ENCODE peak calls at places on chromosome X, in five cellular contexts. I is spleen, Y is breast epithelium, F is endothelial cell of umbilical vein, K is HL-60. W is an unnamed sample.

GRCh38 chrX:17655232-17656034 is 81.9 kb upstream of the SCML1 start:
- DNase-seq in Y (no peak), F (peak), K (no peak), I (no peak), W (peak)

GRCh38 chrX:17788439-17788838 is 51.1 kb downstream of the SCML1 start:
- DNase-seq in Y (peak), I (no peak), K (no peak), F (peak), W (no peak)

GRCh38 chrX:69740317-69740716 is 124.4 kb downstream of the EDA start:
- DNase-seq in I (no peak), K (no peak), F (no peak), Y (no peak), W (no peak)

GRCh38 chrX:75045369-75045768 is 110.7 kb downstream of the ABCB7 start:
- DNase-seq in K (no peak), F (no peak), I (no peak), Y (no peak), W (no peak)

GRCh38 chrX:112147206-112147605 is 64.6 kb upstream of the TRPC5 start:
- DNase-seq in Y (no peak), K (no peak), F (no peak), I (no peak), W (no peak)

GRCh38 chrX:11665144-11666040 is at the start of gene ARHGAP6:
- DNase-seq in I (no peak), K (no peak), F (peak), Y (no peak), W (peak)

GRCh38 chrX:43940811-43941210 is 32.4 kb downstream of the NDP start:
- DNase-seq in Y (no peak), I (no peak), K (no peak), F (peak), W (no peak)

GRCh38 chrX:37409278-37409677 is 60.1 kb downstream of the PRRG1 start:
- DNase-seq in Y (no peak), F (no peak), K (no peak), I (no peak), W (no peak)

GRCh38 chrX:150364347-150365050 is 1.4 kb downstream of the MAMLD1 start:
- DNase-seq in Y (no peak), K (no peak), I (peak), F (peak), W (no peak)

GRCh38 chrX:129781134-129782014 is 1.6 kb downstream of the SASH3 start:
- DNase-seq in K (peak), F (no peak), I (peak), Y (peak), W (peak)

GRCh38 chrX:135087867-135088266 is 32.5 kb downstream of the ETDB start:
- DNase-seq in I (no peak), K (no peak), F (no peak), Y (no peak), W (no peak)

GRCh38 chrX:148562846-148563245 is 62.4 kb downstream of the AFF2 start:
- DNase-seq in F (no peak), K (peak), Y (no peak), I (no peak), W (peak)

GRCh38 chrX:6468716-6469115 is 66.2 kb downstream of the VCX3A start:
- DNase-seq in F (no peak), K (no peak), I (no peak), Y (no peak), W (no peak)

GRCh38 chrX:136386821-136387220 is 86.1 kb downstream of the ADGRG4 start:
- DNase-seq in K (no peak), Y (no peak), I (no peak), F (no peak), W (no peak)

GRCh38 chrX:100680756-100681155 is 36.8 kb downstream of the SRPX2 start:
- DNase-seq in F (no peak), Y (no peak), K (no peak), I (no peak), W (no peak)

GRCh38 chrX:27186671-27187070 is 276.5 kb downstream of the PPP4R3C start:
- DNase-seq in I (no peak), Y (no peak), K (no peak), F (peak), W (peak)

GRCh38 chrX:54359408-54359807 is 1.6 kb upstream of the WNK3 start:
- DNase-seq in K (no peak), Y (no peak), I (no peak), F (no peak), W (no peak)

GRCh38 chrX:44619039-44619438 is 76.4 kb upstream of the FUNDC1 start:
- DNase-seq in F (no peak), I (no peak), Y (no peak), K (no peak), W (no peak)

GRCh38 chrX:120308558-120308957 is 2.7 kb downstream of the TMEM255A start:
- DNase-seq in F (no peak), Y (no peak), I (no peak), K (no peak), W (no peak)

GRCh38 chrX:19748898-19749680 is 138.3 kb downstream of the SH3KBP1 start:
- DNase-seq in I (no peak), F (no peak), Y (no peak), K (no peak), W (no peak)

GRCh38 chrX:136147966-136148365 is 633 bp downstream of the FHL1 start:
- DNase-seq in I (no peak), Y (no peak), K (no peak), F (no peak), W (no peak)

GRCh38 chrX:14919421-14919820 is 46.2 kb downstream of the MOSPD2 start:
- DNase-seq in Y (no peak), I (no peak), K (no peak), F (peak), W (no peak)

GRCh38 chrX:38694394-38694793 is 106.9 kb upstream of the MID1IP1 start:
- DNase-seq in F (no peak), K (no peak), I (no peak), Y (no peak), W (no peak)

GRCh38 chrX:989959-990510 is 222.4 kb downstream of the CRLF2 start:
- DNase-seq in Y (peak), I (peak), F (no peak), K (peak), W (no peak)

DNA sequence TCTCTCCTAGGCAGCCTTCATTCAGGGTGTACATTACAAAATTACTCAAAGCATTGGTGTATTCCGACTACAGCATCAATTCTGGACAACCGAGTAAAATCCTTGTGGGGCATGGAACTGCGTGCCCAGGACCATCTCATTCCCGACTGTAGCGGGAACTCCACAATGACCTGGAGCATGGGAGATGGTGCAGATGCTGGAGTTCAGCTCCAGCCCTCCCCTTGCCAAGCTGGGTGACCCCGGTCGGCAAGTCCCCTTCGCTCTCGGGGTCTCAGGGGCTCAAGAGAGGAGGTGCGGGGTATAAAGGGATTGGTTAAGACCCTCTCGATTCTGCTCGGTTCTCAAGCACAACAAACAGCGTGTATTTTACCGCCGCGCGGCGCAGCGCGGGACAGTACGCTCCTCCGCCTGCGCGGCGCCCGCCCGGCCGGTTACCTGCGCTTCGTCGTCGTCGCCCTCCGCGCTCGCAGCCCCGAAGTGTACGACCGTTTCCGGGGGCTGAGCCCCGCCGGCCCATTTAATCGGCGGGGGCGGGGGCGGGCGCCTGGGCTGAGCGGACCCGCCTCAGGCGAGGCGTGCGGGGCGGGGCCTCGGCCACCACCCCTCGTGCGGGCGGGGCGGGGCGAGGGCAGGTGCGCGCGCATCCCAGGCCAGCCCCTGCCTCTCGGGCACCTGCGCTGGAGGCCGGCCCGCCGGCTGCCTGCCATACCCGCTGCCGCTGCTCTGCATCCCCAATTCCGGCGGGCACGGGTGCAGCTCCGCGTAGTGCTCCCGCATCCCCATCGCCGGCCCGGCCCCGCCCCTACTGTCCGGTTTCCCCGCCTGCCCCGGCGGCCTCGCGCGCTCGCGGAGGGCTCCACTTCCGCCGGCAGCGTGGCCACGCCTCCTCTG is at the start of gene G6PD:
- DNase-seq in I (peak), F (peak), Y (no peak), K (no peak), W (peak)
- TF ChIP-seq POLR2AphosphoS5 in I (peak), F (peak), Y (no peak), K (peak), W (peak)

GRCh38 chrX:24149346-24150050 is at the start of gene ZFX:
- DNase-seq in K (no peak), F (peak), I (peak), Y (peak), W (peak)
- TF ChIP-seq POLR2AphosphoS5 in K (peak), F (no peak), I (peak), Y (no peak), W (peak)

DNA sequence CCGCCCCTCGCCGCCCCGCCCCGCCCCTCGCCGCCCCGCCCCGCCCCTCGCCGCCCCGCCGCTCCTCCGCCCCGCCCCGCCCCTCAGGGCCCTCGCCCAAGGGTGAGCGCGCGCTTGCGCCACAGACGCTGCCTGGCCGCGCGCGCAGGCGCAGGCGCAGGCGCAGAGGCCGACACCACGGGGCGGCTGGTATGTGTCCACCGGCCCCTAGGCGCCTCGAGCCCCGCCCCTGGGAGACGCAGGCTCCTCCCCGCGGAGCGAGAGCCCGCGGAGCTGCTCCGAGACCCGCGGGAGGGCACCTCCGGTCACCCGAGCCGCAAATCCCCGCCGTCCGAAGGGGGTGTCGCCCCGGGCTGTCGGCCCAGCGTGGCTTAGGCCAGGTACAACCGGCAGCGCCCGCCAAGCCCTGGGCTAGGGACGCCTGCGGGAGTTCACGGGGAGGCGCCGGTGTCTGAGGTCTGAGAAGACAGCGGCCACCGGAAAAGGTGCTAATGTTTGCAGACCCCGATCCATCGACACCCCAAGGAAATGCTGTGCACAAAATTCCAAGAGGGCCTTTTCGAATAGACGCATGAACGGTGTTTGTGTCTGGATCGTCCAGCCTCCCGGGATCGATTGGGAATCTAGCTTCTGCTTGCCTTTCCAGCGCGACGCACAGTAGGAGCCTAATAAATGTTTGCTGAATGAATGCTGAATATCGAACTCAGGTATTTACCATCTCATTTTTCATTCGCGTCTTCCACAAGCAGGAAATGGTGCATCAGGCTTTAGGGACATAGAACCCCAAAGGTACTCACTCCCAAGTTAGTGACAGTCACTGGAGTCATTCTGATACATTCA is 473 bp upstream of the CCNQ start:
- DNase-seq in K (peak), F (peak), Y (peak), I (peak), W (peak)
- TF ChIP-seq POLR2AphosphoS5 in K (no peak), F (no peak), Y (no peak), I (peak), W (no peak)

GRCh38 chrX:50067435-50068292 is 133.1 kb downstream of the AKAP4 start:
- DNase-seq in Y (no peak), I (no peak), F (peak), K (no peak), W (no peak)
- TF ChIP-seq POLR2AphosphoS5 in Y (no peak), I (no peak), F (no peak), K (no peak), W (no peak)

GRCh38 chrX:23705235-23705634 is 37.8 kb downstream of the ACOT9 start:
- DNase-seq in Y (no peak), I (no peak), K (no peak), F (no peak), W (no peak)
- TF ChIP-seq POLR2AphosphoS5 in Y (no peak), I (no peak), K (no peak), F (no peak), W (no peak)

DNA sequence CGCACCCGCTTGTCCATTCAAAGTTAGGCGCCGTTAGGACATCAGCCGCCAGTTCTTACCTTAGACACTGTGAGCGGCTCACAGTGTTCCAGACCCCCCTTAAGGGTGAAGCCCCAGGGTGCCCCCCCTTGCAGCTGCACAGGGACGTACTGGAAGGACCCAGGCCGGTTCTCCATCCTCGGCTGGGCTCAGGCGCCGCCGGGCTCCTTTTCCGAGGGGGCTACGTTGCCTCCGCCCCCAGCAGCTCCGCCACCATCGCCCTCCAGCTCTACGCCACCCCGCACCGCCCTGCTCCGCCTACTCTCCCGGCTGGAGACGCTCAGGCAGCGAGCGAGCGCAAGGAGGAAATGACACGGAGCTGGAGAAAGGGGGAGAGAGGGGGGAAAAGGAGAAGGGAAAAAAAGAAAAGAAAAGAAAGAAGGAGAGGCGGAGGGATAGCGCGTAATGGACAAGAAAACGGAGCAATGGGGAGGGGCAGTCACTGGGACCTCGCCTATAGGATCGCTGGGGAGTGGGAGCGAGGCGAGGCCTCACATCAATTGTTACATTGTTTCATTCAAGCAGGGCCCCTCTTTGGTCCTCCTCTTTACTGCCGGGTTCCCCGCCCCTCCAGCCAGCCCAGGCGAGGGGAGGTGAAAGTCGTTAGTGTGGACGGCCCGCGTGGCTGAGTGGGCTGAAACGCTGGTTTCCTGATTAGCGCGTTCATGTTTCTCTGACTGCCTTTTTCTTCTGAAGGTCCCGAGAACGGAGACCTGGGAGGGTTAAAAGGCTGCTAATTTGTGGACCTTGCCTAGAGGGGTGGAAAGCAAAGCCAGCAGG is at the start of gene SHROOM4:
- DNase-seq in Y (peak), F (peak), I (peak), K (no peak), W (peak)
- TF ChIP-seq POLR2AphosphoS5 in Y (no peak), F (no peak), I (peak), K (no peak), W (no peak)

DNA sequence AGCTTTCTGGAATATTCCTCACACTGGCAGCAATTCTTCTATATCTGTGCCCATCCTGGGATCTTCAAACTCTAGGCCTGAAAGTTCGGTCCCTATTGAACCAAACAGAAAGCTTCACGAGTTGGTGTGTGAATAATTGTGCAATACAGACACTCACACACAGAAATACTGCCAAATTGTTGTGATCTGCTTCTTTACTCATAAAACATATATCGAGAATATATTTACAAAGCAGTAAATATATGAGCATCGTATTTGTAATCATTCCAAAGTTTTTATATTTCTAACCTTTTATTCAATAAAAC is 56.6 kb upstream of the BEX4 start:
- DNase-seq in Y (no peak), F (no peak), K (peak), I (no peak), W (no peak)
- TF ChIP-seq POLR2AphosphoS5 in Y (no peak), F (no peak), K (no peak), I (no peak), W (no peak)